ENCODE peak calls at places on chromosome 1, in seven cellular contexts. One of them, this sample, is unnamed.

GRCh38 chr1:247407180-247407616 is 8.8 kb upstream of the NLRP3 start:
- DNase-seq in progenitor cell of endocrine pancreas: no peak
- DNase-seq in hypothalamus: no peak
- DNase-seq in activated T-cell treated with anti-CD3 and anti-CD28 coated beads for 24 hours: peak; percentile 49
- DNase-seq in BE2C: peak; percentile 32
- DNase-seq in heart right ventricle: peak; percentile 27
- DNase-seq in SHP77: peak; percentile 57
- DNase-seq in this sample: no peak

GRCh38 chr1:245278846-245279245 is 124.1 kb downstream of the KIF26B start:
- DNase-seq in heart right ventricle: no peak
- DNase-seq in activated T-cell treated with anti-CD3 and anti-CD28 coated beads for 24 hours: no peak
- DNase-seq in progenitor cell of endocrine pancreas: no peak
- DNase-seq in hypothalamus: no peak
- DNase-seq in BE2C: no peak
- DNase-seq in SHP77: no peak
- DNase-seq in this sample: no peak

GRCh38 chr1:52996653-52997052 is 65.4 kb upstream of the PODN start:
- DNase-seq in hypothalamus: no peak
- DNase-seq in SHP77: no peak
- DNase-seq in activated T-cell treated with anti-CD3 and anti-CD28 coated beads for 24 hours: no peak
- DNase-seq in heart right ventricle: no peak
- DNase-seq in progenitor cell of endocrine pancreas: no peak
- DNase-seq in BE2C: no peak
- DNase-seq in this sample: no peak

GRCh38 chr1:1325288-1326074 is 879 bp downstream of the CPTP start:
- DNase-seq in hypothalamus: no peak
- DNase-seq in heart right ventricle: peak; percentile 80
- DNase-seq in progenitor cell of endocrine pancreas: no peak
- DNase-seq in activated T-cell treated with anti-CD3 and anti-CD28 coated beads for 24 hours: no peak
- DNase-seq in SHP77: no peak
- DNase-seq in BE2C: no peak
- DNase-seq in this sample: no peak

GRCh38 chr1:118246646-118247045 is 61.6 kb upstream of the SPAG17 start:
- DNase-seq in hypothalamus: no peak
- DNase-seq in BE2C: no peak
- DNase-seq in progenitor cell of endocrine pancreas: no peak
- DNase-seq in SHP77: no peak
- DNase-seq in activated T-cell treated with anti-CD3 and anti-CD28 coated beads for 24 hours: no peak
- DNase-seq in heart right ventricle: no peak
- DNase-seq in this sample: no peak

GRCh38 chr1:11013160-11013531 is 692 bp downstream of the TARDBP start:
- DNase-seq in activated T-cell treated with anti-CD3 and anti-CD28 coated beads for 24 hours: no peak
- DNase-seq in hypothalamus: no peak
- DNase-seq in BE2C: no peak
- DNase-seq in progenitor cell of endocrine pancreas: no peak
- DNase-seq in heart right ventricle: no peak
- DNase-seq in SHP77: no peak
- DNase-seq in this sample: no peak

GRCh38 chr1:26887125-26887524 is 3.0 kb downstream of the GPN2 start:
- DNase-seq in hypothalamus: no peak
- DNase-seq in activated T-cell treated with anti-CD3 and anti-CD28 coated beads for 24 hours: no peak
- DNase-seq in BE2C: no peak
- DNase-seq in heart right ventricle: no peak
- DNase-seq in progenitor cell of endocrine pancreas: no peak
- DNase-seq in SHP77: no peak
- DNase-seq in this sample: peak; percentile 44

GRCh38 chr1:178530037-178530402 is 17.1 kb downstream of the TEX35 start:
- DNase-seq in heart right ventricle: peak; percentile 30
- DNase-seq in progenitor cell of endocrine pancreas: no peak
- DNase-seq in BE2C: no peak
- DNase-seq in activated T-cell treated with anti-CD3 and anti-CD28 coated beads for 24 hours: no peak
- DNase-seq in SHP77: no peak
- DNase-seq in hypothalamus: no peak
- DNase-seq in this sample: peak; percentile 92

GRCh38 chr1:157105988-157106812 is 6.6 kb upstream of the ETV3L start:
- DNase-seq in BE2C: no peak
- DNase-seq in heart right ventricle: no peak
- DNase-seq in progenitor cell of endocrine pancreas: no peak
- DNase-seq in SHP77: peak; percentile 22
- DNase-seq in activated T-cell treated with anti-CD3 and anti-CD28 coated beads for 24 hours: no peak
- DNase-seq in hypothalamus: no peak
- DNase-seq in this sample: peak; percentile 93

GRCh38 chr1:110846861-110847260 is 26.1 kb upstream of the CD53 start:
- DNase-seq in SHP77: no peak
- DNase-seq in activated T-cell treated with anti-CD3 and anti-CD28 coated beads for 24 hours: no peak
- DNase-seq in heart right ventricle: no peak
- DNase-seq in hypothalamus: no peak
- DNase-seq in progenitor cell of endocrine pancreas: no peak
- DNase-seq in BE2C: no peak
- DNase-seq in this sample: no peak

GRCh38 chr1:181646723-181647122 is 163.4 kb downstream of the CACNA1E start:
- DNase-seq in progenitor cell of endocrine pancreas: no peak
- DNase-seq in SHP77: no peak
- DNase-seq in hypothalamus: no peak
- DNase-seq in activated T-cell treated with anti-CD3 and anti-CD28 coated beads for 24 hours: no peak
- DNase-seq in BE2C: no peak
- DNase-seq in heart right ventricle: no peak
- DNase-seq in this sample: no peak

GRCh38 chr1:7089485-7089884 is 304.2 kb downstream of the CAMTA1 start:
- DNase-seq in progenitor cell of endocrine pancreas: no peak
- DNase-seq in SHP77: no peak
- DNase-seq in BE2C: no peak
- DNase-seq in activated T-cell treated with anti-CD3 and anti-CD28 coated beads for 24 hours: no peak
- DNase-seq in heart right ventricle: no peak
- DNase-seq in hypothalamus: no peak
- DNase-seq in this sample: no peak

GRCh38 chr1:182476625-182477024 is 26.7 kb downstream of the RGSL1 start:
- DNase-seq in progenitor cell of endocrine pancreas: no peak
- DNase-seq in activated T-cell treated with anti-CD3 and anti-CD28 coated beads for 24 hours: no peak
- DNase-seq in SHP77: no peak
- DNase-seq in hypothalamus: no peak
- DNase-seq in heart right ventricle: peak; percentile 40
- DNase-seq in BE2C: no peak
- DNase-seq in this sample: no peak

GRCh38 chr1:40848530-40849189 is 13.5 kb downstream of the CITED4 start:
- DNase-seq in activated T-cell treated with anti-CD3 and anti-CD28 coated beads for 24 hours: no peak
- DNase-seq in SHP77: peak; percentile 69
- DNase-seq in progenitor cell of endocrine pancreas: peak; percentile 56
- DNase-seq in BE2C: peak; percentile 51
- DNase-seq in hypothalamus: no peak
- DNase-seq in heart right ventricle: peak; percentile 50
- DNase-seq in this sample: peak; percentile 83

This sample was measured in AG08395.